ENCODE peak calls at places on chromosome 16, in six cellular contexts. O is B cell, X is HFFc6, R is tibial nerve, G is neural crest cell, Y is fibroblast of pulmonary artery. D is an unnamed sample.

GRCh38 chr16:4576008-4576407 is 19.9 kb downstream of the C16orf96 start:
- DNase-seq in R (no peak), O (no peak), G (no peak), X (no peak), Y (no peak), D (no peak)

GRCh38 chr16:49542391-49542891 is 168.8 kb downstream of the C16orf78 start:
- DNase-seq in O (no peak), R (no peak), Y (no peak), X (no peak), G (no peak), D (no peak)

GRCh38 chr16:28951410-28951943 is 740 bp downstream of the NFATC2IP start:
- DNase-seq in G (no peak), R (no peak), X (no peak), O (no peak), Y (no peak), D (no peak)

GRCh38 chr16:26963109-26963508 is 103.6 kb upstream of the C16orf82 start:
- DNase-seq in R (no peak), Y (peak), G (peak), X (no peak), O (no peak), D (no peak)

GRCh38 chr16:79734721-79735120 is 134.2 kb upstream of the MAF start:
- DNase-seq in O (no peak), Y (no peak), R (no peak), X (no peak), G (no peak), D (no peak)

GRCh38 chr16:75965504-75966374 is 239.4 kb upstream of the CPHXL start:
- DNase-seq in R (no peak), G (no peak), O (no peak), Y (no peak), X (no peak), D (no peak)

GRCh38 chr16:75486014-75486404 is 9.2 kb downstream of the CHST6 start:
- DNase-seq in G (no peak), Y (no peak), X (no peak), R (no peak), O (no peak), D (peak)

GRCh38 chr16:77873066-77873465 is 84.7 kb downstream of the VAT1L start:
- DNase-seq in R (no peak), Y (no peak), X (no peak), O (no peak), G (no peak), D (no peak)

GRCh38 chr16:49848530-49848929 is 7.4 kb downstream of the ZNF423 start:
- DNase-seq in R (no peak), O (no peak), G (no peak), Y (no peak), X (no peak), D (no peak)

GRCh38 chr16:81586976-81587625 is 142.5 kb downstream of the CMIP start:
- DNase-seq in Y (no peak), R (no peak), X (no peak), G (no peak), O (no peak), D (peak)

GRCh38 chr16:84648595-84649510 is 542 bp downstream of the KLHL36 start:
- DNase-seq in G (peak), Y (no peak), O (peak), X (no peak), R (no peak), D (peak)

GRCh38 chr16:2328428-2328827 is 12.1 kb downstream of the ABCA3 start:
- DNase-seq in O (no peak), G (no peak), R (no peak), X (no peak), Y (no peak), D (no peak)

GRCh38 chr16:23436992-23437391 is 16.0 kb downstream of the COG7 start:
- DNase-seq in O (no peak), G (no peak), X (no peak), Y (no peak), R (no peak), D (no peak)

GRCh38 chr16:4410335-4411075 is 5.9 kb downstream of the CORO7 start:
- DNase-seq in G (no peak), Y (peak), O (no peak), R (no peak), X (peak), D (no peak)

GRCh38 chr16:57253410-57253927 is 8.4 kb downstream of the ARL2BP start:
- DNase-seq in O (no peak), R (no peak), G (no peak), X (no peak), Y (peak), D (peak)
- TF ChIP-seq CTCF in O (no peak), R (no peak), G (no peak), X (no peak), Y (no peak), D (no peak)

DNA sequence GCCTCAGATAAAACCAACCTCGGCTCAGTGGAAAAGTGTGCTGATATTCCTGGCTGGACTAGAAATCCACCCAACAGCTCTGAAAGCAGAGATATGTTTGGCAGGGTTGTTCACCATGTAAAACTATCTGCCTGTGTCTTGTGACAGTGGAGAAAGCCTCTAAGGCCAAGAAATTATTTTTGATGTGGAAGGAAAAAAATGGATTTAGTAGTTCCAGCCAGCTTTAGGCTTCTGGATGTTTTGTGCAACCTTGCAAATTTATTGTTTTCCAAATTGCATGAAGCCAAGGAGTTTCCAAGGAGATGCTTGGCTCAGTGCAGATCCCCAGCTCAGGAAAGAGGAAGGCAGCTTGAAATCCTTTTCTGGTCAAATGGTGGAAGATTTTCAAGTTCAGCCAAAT is 31.6 kb downstream of the TEKT5 start:
- DNase-seq in R (no peak), Y (no peak), G (no peak), O (no peak), X (no peak), D (no peak)
- TF ChIP-seq CTCF in R (no peak), Y (no peak), G (no peak), O (no peak), X (no peak), D (no peak)

GRCh38 chr16:65579050-65579449 is 457.2 kb upstream of the CDH11 start:
- DNase-seq in Y (no peak), X (no peak), G (no peak), R (no peak), O (no peak), D (no peak)

GRCh38 chr16:65572156-65572555 is 450.3 kb upstream of the CDH11 start:
- DNase-seq in R (no peak), Y (peak), O (no peak), G (no peak), X (peak), D (no peak)

GRCh38 chr16:65574311-65574966 is 452.6 kb upstream of the CDH11 start:
- DNase-seq in O (no peak), R (no peak), X (no peak), G (peak), Y (no peak), D (no peak)

GRCh38 chr16:65576139-65576538 is 454.3 kb upstream of the CDH11 start:
- DNase-seq in X (no peak), G (no peak), R (no peak), O (no peak), Y (no peak), D (no peak)

GRCh38 chr16:65576631-65577030 is 454.8 kb upstream of the CDH11 start:
- DNase-seq in G (no peak), R (no peak), Y (no peak), X (no peak), O (no peak), D (no peak)
- TF ChIP-seq CTCF in G (no peak), R (no peak), Y (no peak), X (peak), O (no peak), D (no peak)

GRCh38 chr16:85799497-85800320 is at the start of the genes COX4I1 and EMC8:
- DNase-seq in Y (peak), R (peak), X (peak), G (peak), O (peak), D (peak)
- TF ChIP-seq CTCF in Y (no peak), R (no peak), X (no peak), G (no peak), O (no peak), D (no peak)

GRCh38 chr16:17927015-17927414 is 409.5 kb downstream of the NPIPA8 start:
- DNase-seq in O (no peak), X (no peak), Y (no peak), R (no peak), G (no peak), D (no peak)

GRCh38 chr16:17917316-17918019 is 419.1 kb downstream of the NPIPA8 start:
- DNase-seq in X (no peak), G (no peak), O (no peak), R (no peak), Y (no peak), D (no peak)

GRCh38 chr16:17921357-17921978 is 415.1 kb downstream of the NPIPA8 start:
- DNase-seq in X (no peak), G (peak), R (no peak), Y (peak), O (peak), D (peak)
- TF ChIP-seq CTCF in X (peak), G (peak), R (no peak), Y (peak), O (peak), D (peak)

DNA sequence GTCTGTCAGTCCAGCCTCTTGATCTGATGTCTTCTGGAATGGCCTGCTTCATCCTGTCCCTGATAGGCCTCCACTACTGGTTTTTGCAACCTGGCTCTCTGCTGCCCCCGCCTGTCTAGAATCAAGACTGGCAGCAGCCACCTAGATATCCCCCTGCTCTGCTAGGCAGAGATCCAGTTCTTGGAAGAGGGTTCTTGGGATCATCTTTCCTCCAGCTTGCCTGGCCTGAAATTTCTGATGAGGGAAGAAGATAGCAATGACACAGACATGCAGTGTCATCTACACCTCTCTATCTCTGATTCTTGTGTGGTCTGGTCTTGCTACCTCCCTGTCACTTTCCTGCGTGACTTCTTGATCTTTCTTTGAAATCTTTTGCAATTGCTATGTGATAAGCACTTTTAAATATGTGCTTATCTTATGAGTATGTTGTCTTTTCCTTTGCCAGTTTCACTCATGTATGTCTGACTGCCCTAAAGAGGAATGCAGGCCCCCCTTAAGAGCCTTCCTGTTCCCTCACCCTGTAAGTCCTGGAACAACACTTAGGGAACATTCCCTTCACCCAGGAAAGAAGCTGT is 20.3 kb upstream of the NFATC3 start:
- DNase-seq in R (peak), O (peak), Y (peak), X (peak), G (peak), D (peak)
- TF ChIP-seq CTCF in R (peak), O (peak), Y (peak), X (peak), G (peak), D (peak)

GRCh38 chr16:17301593-17302135 is 169.1 kb downstream of the XYLT1 start:
- DNase-seq in G (no peak), Y (no peak), R (no peak), X (no peak), O (peak), D (no peak)

GRCh38 chr16:17302620-17303019 is 168.1 kb downstream of the XYLT1 start:
- DNase-seq in R (no peak), Y (no peak), G (no peak), O (peak), X (no peak), D (no peak)

GRCh38 chr16:17301184-17301583 is 169.6 kb downstream of the XYLT1 start:
- DNase-seq in O (no peak), X (no peak), Y (no peak), G (no peak), R (no peak), D (no peak)

GRCh38 chr16:17303101-17303500 is 167.7 kb downstream of the XYLT1 start:
- DNase-seq in O (peak), G (no peak), R (no peak), X (no peak), Y (no peak), D (no peak)

DNA sequence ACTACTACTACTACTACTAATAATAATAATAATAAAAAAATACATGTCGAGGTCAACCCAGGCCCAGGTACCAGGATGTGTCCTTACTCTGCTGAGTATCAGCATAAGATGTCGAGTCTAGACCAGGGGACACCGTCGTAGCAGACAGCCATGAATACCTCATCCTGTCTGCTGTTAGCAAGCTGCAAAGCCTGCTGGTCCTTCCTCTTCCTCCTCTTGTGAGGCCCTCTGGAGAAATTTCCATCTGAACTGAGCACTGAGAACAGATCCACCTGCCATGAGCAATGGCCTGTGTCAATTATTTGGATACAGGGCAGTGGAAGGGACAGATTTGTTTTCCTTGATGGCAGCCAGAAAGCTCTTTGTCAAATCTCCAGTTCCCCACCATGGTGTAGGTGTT is 168.5 kb downstream of the XYLT1 start:
- DNase-seq in O (peak), X (no peak), R (no peak), Y (no peak), G (no peak), D (no peak)
- TF ChIP-seq CTCF in O (no peak), X (no peak), R (no peak), Y (no peak), G (no peak), D (no peak)